ENCODE peak calls at places on chromosomes 1 and 21, in four cellular contexts. V, U, D and Q are unnamed samples.

GRCh38 chr21:17463441-17463840 is 49.4 kb upstream of the CXADR start:
- DNase-seq in V (no peak), U (no peak), D (no peak), Q (no peak)

GRCh38 chr1:225602590-225603206 is 50.2 kb downstream of the ENAH start:
- DNase-seq in V (no peak), U (no peak), D (no peak), Q (no peak)

GRCh38 chr1:176172215-176172614 is 34.9 kb downstream of the COP1 start:
- DNase-seq in V (no peak), U (no peak), D (no peak), Q (no peak)

GRCh38 chr1:1573843-1574720 is 581 bp downstream of the SSU72 start:
- DNase-seq in V (peak; percentile 46), U (peak; percentile 78), D (no peak), Q (peak; percentile 82)

GRCh38 chr1:36203554-36204346 is 20.5 kb upstream of the THRAP3 start:
- DNase-seq in V (no peak), U (peak; percentile 83), D (no peak), Q (peak; percentile 13)

GRCh38 chr1:153220606-153221303 is 3.4 kb downstream of the PRR9 start:
- DNase-seq in V (no peak), U (no peak), D (no peak), Q (no peak)

GRCh38 chr21:26966978-26967913 is at the start of gene ADAMTS5:
- DNase-seq in V (no peak), U (peak; percentile 66), D (no peak), Q (no peak)

GRCh38 chr1:177858222-177858894 is 111.5 kb downstream of the SEC16B start:
- DNase-seq in V (no peak), U (no peak), D (no peak), Q (no peak)